ENCODE peak calls at places on chromosomes 13 and 19, in six cellular contexts. H, Q, A, K, R and D are unnamed samples.

GRCh38 chr13:60411983-60412382 is 15.0 kb downstream of the TDRD3 start:
- DNase-seq in R (no peak), H (no peak), K (no peak), A (no peak), Q (no peak), D (no peak)

GRCh38 chr19:43699506-43700367 is 16.1 kb upstream of the IRGC start:
- DNase-seq in R (peak; percentile 83), Q (peak; percentile 46), K (peak; percentile 54), H (no peak), A (no peak), D (peak; percentile 54)

GRCh38 chr19:42410371-42410770 is 16.8 kb downstream of the LIPE start:
- DNase-seq in R (no peak), Q (no peak), H (no peak), A (no peak), K (no peak), D (no peak)

GRCh38 chr13:90618133-90618532 is 729.4 kb upstream of the MIR17HG start:
- DNase-seq in Q (no peak), R (no peak), A (no peak), H (no peak), K (no peak), D (no peak)

GRCh38 chr19:23384858-23385257 is 10.4 kb downstream of the ZNF91 start:
- DNase-seq in A (no peak), H (no peak), K (no peak), Q (no peak), R (no peak), D (no peak)

GRCh38 chr19:46371371-46371901 is 24.5 kb downstream of the PPP5C start:
- DNase-seq in Q (no peak), R (no peak), H (no peak), A (no peak), K (no peak), D (no peak)

GRCh38 chr19:46081928-46082727 is 41.3 kb upstream of the IGFL4 start:
- DNase-seq in A (peak; percentile 3), R (no peak), H (no peak), K (peak; percentile 62), Q (no peak), D (no peak)

GRCh38 chr13:28794370-28794769 is 25.8 kb upstream of the MTUS2 start:
- DNase-seq in R (no peak), K (no peak), Q (no peak), A (no peak), H (no peak), D (no peak)